ENCODE peak calls at places on chromosomes 2 and 18, in seven cellular contexts. F is stimulated activated CD4-positive, alpha-beta T cell treated with anti-CD3 and anti-CD28 coated beads, Interleukin-4, amount 100 ng/mL, for 4 hours; N is NCI-H510A; G is Calu3; V is renal cortical epithelial cell; K is activated T-helper 1 cell treated with Interleukin-2 at 50 U/mL for 16 hours; O is germinal center. Q is an unnamed sample.

GRCh38 chr2:164110518-164110917 is 374.7 kb upstream of the FIGN start:
- DNase-seq in O (no peak), K (no peak), V (no peak), G (no peak), F (no peak), N (no peak), Q (no peak)

GRCh38 chr2:23495661-23496114 is 110.7 kb downstream of the KLHL29 start:
- DNase-seq in O (no peak), K (no peak), V (no peak), N (no peak), F (no peak), G (no peak), Q (no peak)

GRCh38 chr2:101380376-101380775 is 6.9 kb downstream of the CREG2 start:
- DNase-seq in F (no peak), G (no peak), K (no peak), N (no peak), V (peak; percentile 53), O (no peak), Q (no peak)

GRCh38 chr2:238560234-238560633 is 133.5 kb downstream of the ASB1 start:
- DNase-seq in K (no peak), O (no peak), V (no peak), F (no peak), N (no peak), G (no peak), Q (no peak)

GRCh38 chr2:160876029-160876428 is 284.2 kb upstream of the TANK start:
- DNase-seq in F (no peak), K (no peak), G (no peak), V (no peak), N (no peak), O (no peak), Q (no peak)

GRCh38 chr2:26609133-26609532 is 32.0 kb downstream of the CIB4 start:
- DNase-seq in N (no peak), G (no peak), V (no peak), F (no peak), O (no peak), K (no peak), Q (no peak)

GRCh38 chr18:74797577-74798151 is 200.0 kb downstream of the ZNF407 start:
- DNase-seq in G (no peak), V (no peak), F (no peak), N (no peak), O (no peak), K (no peak), Q (no peak)

GRCh38 chr18:58567453-58568196 is 61.3 kb downstream of the ALPK2 start:
- DNase-seq in K (no peak), O (no peak), N (no peak), F (no peak), G (no peak), V (peak; percentile 98), Q (peak; percentile 97)

GRCh38 chr2:98806266-98806697 is 75.3 kb upstream of the MGAT4A start:
- DNase-seq in N (no peak), F (no peak), K (no peak), O (no peak), G (peak; percentile 16), V (peak; percentile 86), Q (peak; percentile 20)

GRCh38 chr2:105391058-105391627 is 7.7 kb downstream of the FHL2 start:
- DNase-seq in V (peak; percentile 84), K (no peak), O (no peak), N (no peak), G (peak; percentile 22), F (no peak), Q (no peak)

GRCh38 chr2:15916336-15916735 is 24.0 kb upstream of the MYCN start:
- DNase-seq in O (no peak), N (no peak), G (no peak), K (no peak), F (no peak), V (no peak), Q (no peak)

GRCh38 chr18:79486356-79487197 is 90.8 kb downstream of the NFATC1 start:
- DNase-seq in F (no peak), G (no peak), V (no peak), K (no peak), N (no peak), O (no peak), Q (no peak)

GRCh38 chr2:43149482-43150107 is 76.8 kb downstream of the ZFP36L2 start:
- DNase-seq in F (peak; percentile 42), G (no peak), V (no peak), O (no peak), N (no peak), K (no peak), Q (no peak)

GRCh38 chr2:74373189-74373588 is 6.9 kb downstream of the DCTN1 start:
- DNase-seq in F (no peak), V (no peak), O (no peak), N (no peak), K (no peak), G (peak; percentile 10), Q (no peak)

GRCh38 chr2:121284424-121285076 is 452 bp downstream of the TFCP2L1 start:
- DNase-seq in V (no peak), N (peak; percentile 40), F (no peak), K (no peak), O (peak; percentile 32), G (peak; percentile 49), Q (no peak)

GRCh38 chr2:72788756-72789155 is 37.1 kb downstream of the EXOC6B start:
- DNase-seq in F (no peak), O (no peak), K (no peak), V (peak; percentile 18), N (no peak), G (no peak), Q (peak; percentile 11)

GRCh38 chr2:127410871-127411396 is 7.3 kb upstream of the PROC start:
- DNase-seq in F (no peak), K (no peak), G (no peak), N (no peak), O (no peak), V (peak; percentile 72), Q (peak; percentile 50)

GRCh38 chr2:160345102-160345501 is 145.0 kb upstream of the ITGB6 start:
- DNase-seq in O (no peak), G (no peak), F (no peak), V (no peak), K (no peak), N (no peak), Q (no peak)

GRCh38 chr2:45862843-45863242 is 211.4 kb downstream of the PRKCE start:
- DNase-seq in N (no peak), O (no peak), G (no peak), V (no peak), F (no peak), K (no peak), Q (no peak)

GRCh38 chr18:42196651-42197050 is 241.6 kb downstream of the PIK3C3 start:
- DNase-seq in G (no peak), F (no peak), O (no peak), V (peak; percentile 86), K (no peak), N (no peak), Q (no peak)

GRCh38 chr2:120175000-120175581 is 48.1 kb downstream of the TMEM185B start:
- DNase-seq in F (no peak), K (no peak), N (no peak), V (peak; percentile 61), G (peak; percentile 32), O (peak; percentile 59), Q (peak; percentile 55)

Q was measured in astrocyte of the cerebellum.